ENCODE peak calls at places on chromosomes 11 and 22, in eight cellular contexts. P is tibial nerve, S is ovary, K is prostate gland, B is breast epithelium, T is Peyer's patch, L is body of pancreas, Q is thyroid gland. E is an unnamed sample.

GRCh38 chr22:39622881-39623367 is 52.4 kb downstream of the CACNA1I start:
- DNase-seq in P (peak; percentile 51), S (no peak), K (no peak), B (no peak), T (peak; percentile 85), L (peak; percentile 47), Q (peak; percentile 16), E (peak; percentile 90)

GRCh38 chr11:3130269-3131071 is 34.6 kb downstream of the OSBPL5 start:
- DNase-seq in P (no peak), S (peak; percentile 37), K (peak; percentile 50), B (peak; percentile 71), T (no peak), L (peak; percentile 89), Q (peak; percentile 64), E (no peak)

GRCh38 chr11:130737866-130738431 is 178.3 kb downstream of the SNX19 start:
- DNase-seq in P (no peak), S (no peak), K (no peak), B (no peak), T (peak; percentile 81), L (peak; percentile 26), Q (no peak), E (no peak)

GRCh38 chr11:72744474-72744873 is 7.7 kb downstream of the ARAP1 start:
- DNase-seq in P (no peak), S (no peak), K (no peak), B (no peak), T (no peak), L (no peak), Q (no peak), E (no peak)

GRCh38 chr11:13068211-13068610 is 59.1 kb downstream of the RASSF10 start:
- DNase-seq in P (no peak), S (no peak), K (no peak), B (no peak), T (no peak), L (no peak), Q (no peak), E (no peak)

GRCh38 chr11:17979770-17980371 is 33.0 kb downstream of the SERGEF start:
- DNase-seq in P (peak; percentile 42), S (no peak), K (peak; percentile 21), B (no peak), T (peak; percentile 62), L (peak; percentile 29), Q (peak; percentile 19), E (peak; percentile 60)

GRCh38 chr11:61482513-61482912 is 26.0 kb upstream of the LRRC10B start:
- DNase-seq in P (no peak), S (no peak), K (no peak), B (no peak), T (no peak), L (no peak), Q (no peak), E (peak; percentile 30)

GRCh38 chr11:12289667-12290476 is 87.5 kb upstream of the PARVA start:
- DNase-seq in P (no peak), S (no peak), K (peak; percentile 3), B (no peak), T (no peak), L (no peak), Q (no peak), E (no peak)

GRCh38 chr11:36222755-36223635 is 66.2 kb downstream of the COMMD9 start:
- DNase-seq in P (no peak), S (no peak), K (no peak), B (no peak), T (no peak), L (no peak), Q (peak; percentile 8), E (no peak)

GRCh38 chr11:70732493-70733206 is 334.3 kb downstream of the CTTN start:
- DNase-seq in P (no peak), S (no peak), K (no peak), B (no peak), T (no peak), L (no peak), Q (no peak), E (no peak)

GRCh38 chr11:78803995-78804394 is 229.3 kb upstream of the NARS2 start:
- DNase-seq in P (no peak), S (no peak), K (no peak), B (no peak), T (no peak), L (no peak), Q (no peak), E (no peak)

GRCh38 chr11:15941206-15941770 is 415.1 kb downstream of the SOX6 start:
- DNase-seq in P (no peak), S (peak; percentile 27), K (no peak), B (no peak), T (no peak), L (no peak), Q (peak; percentile 47), E (peak; percentile 76)

GRCh38 chr11:61847914-61848581 is 19.9 kb downstream of the FADS2 start:
- DNase-seq in P (no peak), S (no peak), K (no peak), B (no peak), T (no peak), L (no peak), Q (no peak), E (no peak)

GRCh38 chr11:63761870-63762661 is 6.5 kb downstream of the ZFTA start:
- DNase-seq in P (no peak), S (peak; percentile 56), K (no peak), B (no peak), T (no peak), L (peak; percentile 22), Q (no peak), E (no peak)

GRCh38 chr11:86230196-86230813 is 14.2 kb upstream of the EED start:
- DNase-seq in P (no peak), S (no peak), K (no peak), B (no peak), T (no peak), L (no peak), Q (no peak), E (no peak)

GRCh38 chr11:68840661-68841653 is 759 bp downstream of the CPT1A start:
- DNase-seq in P (no peak), S (peak; percentile 70), K (peak; percentile 39), B (no peak), T (peak; percentile 84), L (peak; percentile 76), Q (peak; percentile 52), E (peak; percentile 78)

GRCh38 chr11:68839953-68840641 is 1.6 kb downstream of the CPT1A start:
- DNase-seq in P (no peak), S (no peak), K (no peak), B (no peak), T (peak; percentile 65), L (no peak), Q (peak; percentile 13), E (peak; percentile 81)

GRCh38 chr11:68843052-68843561 is 1.4 kb upstream of the CPT1A start:
- DNase-seq in P (no peak), S (no peak), K (no peak), B (no peak), T (peak; percentile 77), L (no peak), Q (peak; percentile 41), E (peak; percentile 65)

GRCh38 chr11:68842427-68843051 is 823 bp upstream of the CPT1A start:
- DNase-seq in P (no peak), S (no peak), K (no peak), B (no peak), T (no peak), L (no peak), Q (no peak), E (no peak)

GRCh38 chr11:68841718-68842426 is at the start of gene CPT1A:
- DNase-seq in P (peak; percentile 48), S (peak; percentile 79), K (peak; percentile 78), B (peak; percentile 77), T (peak; percentile 92), L (peak; percentile 84), Q (peak; percentile 77), E (peak; percentile 90)
- TF ChIP-seq POLR2A in P (peak; percentile 80), S (peak; percentile 51), K (peak; percentile 67), B (no peak), T (peak; percentile 32), L (peak; percentile 60), Q (peak; percentile 50), E (no peak)

DNA sequence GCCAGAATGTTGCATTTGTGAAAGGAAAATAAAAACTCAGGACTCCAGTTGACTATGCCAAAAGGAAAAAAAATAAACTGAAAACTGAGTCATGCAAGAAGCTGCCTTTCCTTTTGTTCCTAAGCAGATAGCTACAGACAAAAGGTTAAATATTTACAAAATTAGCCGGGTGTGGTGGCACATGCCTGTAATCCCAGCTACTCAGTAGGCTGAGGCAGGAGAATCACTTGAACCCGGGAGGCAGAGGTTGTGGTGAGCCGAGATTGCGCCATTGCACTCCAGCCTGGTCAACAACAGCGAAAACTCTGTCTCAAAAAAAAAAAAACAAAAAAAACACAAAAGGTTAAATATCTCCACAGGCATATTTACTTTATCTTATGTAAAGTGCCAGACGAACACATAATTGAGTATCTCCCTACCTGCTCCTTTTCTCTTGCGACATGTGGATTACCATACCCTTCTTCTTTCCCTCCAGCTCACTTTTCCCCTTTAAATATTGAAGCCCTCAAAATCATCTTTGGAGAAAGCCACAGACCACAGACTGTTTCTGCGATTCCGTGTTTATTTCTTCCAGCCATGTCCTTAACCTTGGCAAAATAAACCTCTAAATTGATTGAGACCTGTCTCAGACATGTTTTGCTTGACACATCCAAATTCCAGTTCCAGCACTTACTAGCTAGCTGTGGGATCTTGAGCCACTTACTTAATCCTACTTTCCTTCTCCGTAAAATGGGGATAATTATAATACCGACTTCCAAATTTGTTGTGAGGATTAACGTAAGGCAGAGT is 2.3 kb upstream of the SMPD1 start:
- DNase-seq in P (no peak), S (no peak), K (no peak), B (no peak), T (no peak), L (no peak), Q (no peak), E (no peak)
- TF ChIP-seq POLR2A in P (no peak), S (no peak), K (no peak), B (no peak), T (no peak), L (no peak), Q (no peak), E (no peak)

DNA sequence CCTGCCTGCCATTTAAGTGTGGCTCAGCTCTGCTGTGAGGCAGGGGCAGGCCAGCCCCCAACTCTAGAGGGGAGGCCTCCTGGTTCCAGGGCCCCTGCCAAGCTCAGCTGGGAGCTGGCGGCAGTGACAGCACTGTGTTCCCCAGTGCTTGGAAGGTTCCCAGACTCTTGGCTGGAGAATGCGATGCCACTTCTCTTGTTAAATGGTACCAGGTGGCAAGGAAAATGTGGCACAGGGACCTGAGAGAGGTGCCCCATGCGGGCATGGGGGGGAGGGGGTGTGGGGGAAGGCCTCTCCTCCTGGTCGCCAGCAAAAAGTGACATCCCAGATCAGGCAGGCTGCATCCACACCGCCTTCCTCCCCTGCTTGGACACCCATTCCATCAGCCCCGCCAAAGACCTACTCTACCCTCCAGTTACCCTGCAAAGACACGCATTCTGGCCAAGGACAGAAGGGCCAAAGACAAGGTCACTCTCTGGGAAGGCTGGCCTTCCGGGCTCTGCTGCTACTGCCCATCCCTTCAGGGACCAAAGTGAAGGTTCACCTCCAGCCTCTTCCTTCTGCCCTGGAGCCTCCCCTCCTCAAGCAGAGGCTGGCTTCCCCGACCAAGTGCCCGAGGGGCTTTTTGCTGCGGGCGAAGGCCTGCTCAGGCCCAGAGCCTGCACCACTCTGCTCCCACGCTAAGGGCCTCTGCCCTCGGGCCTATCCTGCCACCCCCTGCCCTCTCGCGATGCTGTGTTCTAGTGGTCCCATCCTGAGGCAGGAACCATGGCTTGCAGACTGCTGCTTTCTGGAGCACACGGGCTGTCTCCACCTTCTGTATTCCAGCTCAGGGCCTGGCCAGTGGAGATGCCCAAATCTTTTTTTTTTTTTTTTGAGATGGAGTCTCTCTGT is 8.7 kb upstream of the TNFRSF13C start:
- DNase-seq in P (no peak), S (no peak), K (no peak), B (no peak), T (no peak), L (no peak), Q (no peak), E (no peak)
- TF ChIP-seq POLR2A in P (no peak), S (no peak), K (no peak), B (no peak), T (no peak), L (no peak), Q (no peak), E (no peak)

GRCh38 chr22:17303840-17304779 is 65.2 kb upstream of the CECR2 start:
- DNase-seq in P (no peak), S (no peak), K (no peak), B (no peak), T (peak; percentile 56), L (no peak), Q (no peak), E (no peak)
- TF ChIP-seq POLR2A in P (no peak), S (no peak), K (no peak), B (no peak), T (no peak), L (no peak), Q (no peak), E (no peak)

E was measured in erythroblast.